ENCODE peak calls at places on chromosomes 7 and 10, in six cellular contexts. One of them, this sample, is unnamed.

GRCh38 chr10:118960166-118961090 is 69.1 kb upstream of the NANOS1 start:
- DNase-seq in NCI-H2029: no peak
- DNase-seq in stimulated activated CD8-positive, alpha-beta memory T cell treated with anti-CD3 and anti-CD28 coated beads, Interleukin-4, amount 100 ng/mL, for 1 hour: no peak
- DNase-seq in BJ: no peak
- DNase-seq in GM06990: no peak
- DNase-seq in MCF 10A: peak
- DNase-seq in this sample: peak

GRCh38 chr10:5534051-5534821 is 9.5 kb downstream of the CALML3 start:
- DNase-seq in stimulated activated CD8-positive, alpha-beta memory T cell treated with anti-CD3 and anti-CD28 coated beads, Interleukin-4, amount 100 ng/mL, for 1 hour: no peak
- DNase-seq in NCI-H2029: no peak
- DNase-seq in BJ: no peak
- DNase-seq in MCF 10A: peak
- DNase-seq in GM06990: no peak
- DNase-seq in this sample: peak

GRCh38 chr10:78290131-78290750 is 256.6 kb downstream of the RPS24 start:
- DNase-seq in GM06990: no peak
- DNase-seq in NCI-H2029: no peak
- DNase-seq in MCF 10A: peak
- DNase-seq in stimulated activated CD8-positive, alpha-beta memory T cell treated with anti-CD3 and anti-CD28 coated beads, Interleukin-4, amount 100 ng/mL, for 1 hour: no peak
- DNase-seq in BJ: no peak
- DNase-seq in this sample: no peak

GRCh38 chr10:129522041-129522585 is 55.1 kb downstream of the MGMT start:
- DNase-seq in NCI-H2029: no peak
- DNase-seq in GM06990: no peak
- DNase-seq in stimulated activated CD8-positive, alpha-beta memory T cell treated with anti-CD3 and anti-CD28 coated beads, Interleukin-4, amount 100 ng/mL, for 1 hour: no peak
- DNase-seq in MCF 10A: no peak
- DNase-seq in BJ: no peak
- DNase-seq in this sample: no peak

GRCh38 chr7:84302949-84303348 is 108.4 kb upstream of the SEMA3A start:
- DNase-seq in NCI-H2029: no peak
- DNase-seq in GM06990: no peak
- DNase-seq in MCF 10A: peak
- DNase-seq in BJ: no peak
- DNase-seq in stimulated activated CD8-positive, alpha-beta memory T cell treated with anti-CD3 and anti-CD28 coated beads, Interleukin-4, amount 100 ng/mL, for 1 hour: no peak
- DNase-seq in this sample: peak

GRCh38 chr10:96513686-96514551 is at the start of gene TLL2:
- DNase-seq in MCF 10A: peak
- DNase-seq in BJ: peak
- DNase-seq in GM06990: peak
- DNase-seq in NCI-H2029: peak
- DNase-seq in stimulated activated CD8-positive, alpha-beta memory T cell treated with anti-CD3 and anti-CD28 coated beads, Interleukin-4, amount 100 ng/mL, for 1 hour: peak
- DNase-seq in this sample: peak

GRCh38 chr7:36011588-36011965 is 141.5 kb upstream of the EEPD1 start:
- DNase-seq in MCF 10A: no peak
- DNase-seq in GM06990: no peak
- DNase-seq in NCI-H2029: no peak
- DNase-seq in stimulated activated CD8-positive, alpha-beta memory T cell treated with anti-CD3 and anti-CD28 coated beads, Interleukin-4, amount 100 ng/mL, for 1 hour: no peak
- DNase-seq in BJ: no peak
- DNase-seq in this sample: no peak

GRCh38 chr10:34314457-34314856 is 500.6 kb downstream of the PARD3 start:
- DNase-seq in BJ: no peak
- DNase-seq in MCF 10A: no peak
- DNase-seq in stimulated activated CD8-positive, alpha-beta memory T cell treated with anti-CD3 and anti-CD28 coated beads, Interleukin-4, amount 100 ng/mL, for 1 hour: no peak
- DNase-seq in GM06990: no peak
- DNase-seq in NCI-H2029: no peak
- DNase-seq in this sample: no peak

GRCh38 chr7:130421685-130422084 is 19.1 kb downstream of the CEP41 start:
- DNase-seq in NCI-H2029: peak
- DNase-seq in MCF 10A: peak
- DNase-seq in stimulated activated CD8-positive, alpha-beta memory T cell treated with anti-CD3 and anti-CD28 coated beads, Interleukin-4, amount 100 ng/mL, for 1 hour: no peak
- DNase-seq in BJ: no peak
- DNase-seq in GM06990: no peak
- DNase-seq in this sample: no peak

GRCh38 chr10:31780717-31781116 is 147.9 kb downstream of the ARHGAP12 start:
- DNase-seq in MCF 10A: no peak
- DNase-seq in stimulated activated CD8-positive, alpha-beta memory T cell treated with anti-CD3 and anti-CD28 coated beads, Interleukin-4, amount 100 ng/mL, for 1 hour: no peak
- DNase-seq in NCI-H2029: no peak
- DNase-seq in BJ: no peak
- DNase-seq in GM06990: no peak
- DNase-seq in this sample: no peak

GRCh38 chr7:126443951-126444350 is 808.8 kb downstream of the GRM8 start:
- DNase-seq in GM06990: peak
- DNase-seq in BJ: no peak
- DNase-seq in NCI-H2029: no peak
- DNase-seq in MCF 10A: peak
- DNase-seq in stimulated activated CD8-positive, alpha-beta memory T cell treated with anti-CD3 and anti-CD28 coated beads, Interleukin-4, amount 100 ng/mL, for 1 hour: no peak
- DNase-seq in this sample: peak

GRCh38 chr10:66671562-66671961 is 254.3 kb upstream of the LRRTM3 start:
- DNase-seq in GM06990: no peak
- DNase-seq in NCI-H2029: no peak
- DNase-seq in stimulated activated CD8-positive, alpha-beta memory T cell treated with anti-CD3 and anti-CD28 coated beads, Interleukin-4, amount 100 ng/mL, for 1 hour: no peak
- DNase-seq in MCF 10A: no peak
- DNase-seq in BJ: no peak
- DNase-seq in this sample: peak

GRCh38 chr7:141263508-141263907 is 189.6 kb downstream of the TMEM178B start:
- DNase-seq in GM06990: no peak
- DNase-seq in MCF 10A: no peak
- DNase-seq in NCI-H2029: no peak
- DNase-seq in stimulated activated CD8-positive, alpha-beta memory T cell treated with anti-CD3 and anti-CD28 coated beads, Interleukin-4, amount 100 ng/mL, for 1 hour: no peak
- DNase-seq in BJ: no peak
- DNase-seq in this sample: no peak

GRCh38 chr7:44284881-44285541 is 40.4 kb downstream of the CAMK2B start:
- DNase-seq in NCI-H2029: no peak
- DNase-seq in BJ: no peak
- DNase-seq in GM06990: no peak
- DNase-seq in MCF 10A: no peak
- DNase-seq in stimulated activated CD8-positive, alpha-beta memory T cell treated with anti-CD3 and anti-CD28 coated beads, Interleukin-4, amount 100 ng/mL, for 1 hour: no peak
- DNase-seq in this sample: no peak

GRCh38 chr7:94492601-94493000 is 17.0 kb upstream of the CASD1 start:
- DNase-seq in BJ: no peak
- DNase-seq in GM06990: peak
- DNase-seq in MCF 10A: no peak
- DNase-seq in NCI-H2029: no peak
- DNase-seq in stimulated activated CD8-positive, alpha-beta memory T cell treated with anti-CD3 and anti-CD28 coated beads, Interleukin-4, amount 100 ng/mL, for 1 hour: no peak
- DNase-seq in this sample: no peak

GRCh38 chr7:31478744-31479143 is 35.1 kb upstream of the ITPRID1 start:
- DNase-seq in stimulated activated CD8-positive, alpha-beta memory T cell treated with anti-CD3 and anti-CD28 coated beads, Interleukin-4, amount 100 ng/mL, for 1 hour: no peak
- DNase-seq in GM06990: peak
- DNase-seq in MCF 10A: no peak
- DNase-seq in BJ: no peak
- DNase-seq in NCI-H2029: no peak
- DNase-seq in this sample: no peak

GRCh38 chr7:158329686-158330085 is 257.9 kb downstream of the PTPRN2 start:
- DNase-seq in MCF 10A: no peak
- DNase-seq in NCI-H2029: no peak
- DNase-seq in stimulated activated CD8-positive, alpha-beta memory T cell treated with anti-CD3 and anti-CD28 coated beads, Interleukin-4, amount 100 ng/mL, for 1 hour: no peak
- DNase-seq in GM06990: no peak
- DNase-seq in BJ: no peak
- DNase-seq in this sample: no peak

This sample was measured in bronchial epithelial cell.